ENCODE peak calls at places on chromosome 16, in four cellular contexts. R is stomach, H is pancreas, G is cardiac fibroblast. Q is an unnamed sample.

GRCh38 chr16:85665929-85666328 is 22.8 kb downstream of the GINS2 start:
- DNase-seq in R (no peak), H (peak; percentile 49), G (no peak), Q (no peak)

GRCh38 chr16:56634715-56635440 is 2.4 kb downstream of the MT1M start:
- DNase-seq in R (no peak), H (no peak), G (no peak), Q (no peak)

GRCh38 chr16:30457256-30457655 is 11.6 kb upstream of the SEPHS2 start:
- DNase-seq in R (no peak), H (no peak), G (no peak), Q (no peak)

GRCh38 chr16:6889106-6889505 is 443.5 kb upstream of the RBFOX1 start:
- DNase-seq in R (no peak), H (no peak), G (no peak), Q (no peak)

GRCh38 chr16:52547001-52547833 is at the start of gene TOX3:
- DNase-seq in R (peak; percentile 78), H (peak; percentile 75), G (no peak), Q (no peak)

GRCh38 chr16:56607675-56608042 is 725 bp upstream of the MT2A start:
- DNase-seq in R (no peak), H (no peak), G (no peak), Q (no peak)

GRCh38 chr16:23323224-23324030 is 21.3 kb downstream of the SCNN1B start:
- DNase-seq in R (no peak), H (no peak), G (no peak), Q (no peak)

GRCh38 chr16:80693553-80693952 is 110.8 kb downstream of the CDYL2 start:
- DNase-seq in R (no peak), H (no peak), G (no peak), Q (no peak)

GRCh38 chr16:16857603-16858283 is 478.8 kb downstream of the NPIPA7 start:
- DNase-seq in R (no peak), H (no peak), G (no peak), Q (no peak)

GRCh38 chr16:12157510-12158093 is 181.1 kb downstream of the SNX29 start:
- DNase-seq in R (no peak), H (no peak), G (peak; percentile 48), Q (peak; percentile 51)

GRCh38 chr16:77211880-77212735 is 12.9 kb downstream of the SYCE1L start:
- DNase-seq in R (peak; percentile 47), H (peak; percentile 85), G (peak; percentile 38), Q (no peak)

GRCh38 chr16:10200823-10201571 is 18.8 kb upstream of the GRIN2A start:
- DNase-seq in R (no peak), H (no peak), G (no peak), Q (no peak)

GRCh38 chr16:74756203-74756602 is 18.4 kb downstream of the FA2H start:
- DNase-seq in R (no peak), H (no peak), G (no peak), Q (no peak)

GRCh38 chr16:86248325-86248905 is 261.9 kb upstream of the FOXF1 start:
- DNase-seq in R (no peak), H (no peak), G (no peak), Q (no peak)

GRCh38 chr16:22366371-22366770 is 8.0 kb downstream of the CDR2 start:
- DNase-seq in R (no peak), H (no peak), G (no peak), Q (no peak)

GRCh38 chr16:89761304-89761922 is 40.1 kb downstream of the ZNF276 start:
- DNase-seq in R (no peak), H (no peak), G (no peak), Q (no peak)

GRCh38 chr16:58306327-58306726 is 11.5 kb upstream of the PRSS54 start:
- DNase-seq in R (peak; percentile 56), H (no peak), G (peak; percentile 58), Q (peak; percentile 31)

GRCh38 chr16:74558873-74559272 is 48.0 kb downstream of the GLG1 start:
- DNase-seq in R (no peak), H (no peak), G (no peak), Q (no peak)

GRCh38 chr16:89006036-89006752 is 29.2 kb upstream of the CBFA2T3 start:
- DNase-seq in R (no peak), H (peak; percentile 56), G (no peak), Q (no peak)

GRCh38 chr16:26464576-26465266 is 602.0 kb upstream of the C16orf82 start:
- DNase-seq in R (no peak), H (peak; percentile 15), G (no peak), Q (no peak)

GRCh38 chr16:87816507-87817100 is 50.8 kb upstream of the KLHDC4 start:
- DNase-seq in R (no peak), H (no peak), G (no peak), Q (no peak)

GRCh38 chr16:89318871-89319627 is 101.5 kb downstream of the ZNF778 start:
- DNase-seq in R (no peak), H (peak; percentile 48), G (no peak), Q (no peak)

GRCh38 chr16:11836653-11837244 is 14.6 kb downstream of the RSL1D1 start:
- DNase-seq in R (no peak), H (no peak), G (peak; percentile 51), Q (peak; percentile 60)

GRCh38 chr16:86625821-86626220 is 47.5 kb downstream of the FOXL1 start:
- DNase-seq in R (no peak), H (no peak), G (no peak), Q (no peak)

GRCh38 chr16:17784073-17784472 is 313.3 kb upstream of the XYLT1 start:
- DNase-seq in R (no peak), H (no peak), G (no peak), Q (peak; percentile 52)

GRCh38 chr16:55899857-55900256 is 24.7 kb upstream of the CES5A start:
- DNase-seq in R (no peak), H (no peak), G (no peak), Q (no peak)

GRCh38 chr16:65059421-65059980 is 62.4 kb downstream of the CDH11 start:
- DNase-seq in R (no peak), H (no peak), G (no peak), Q (no peak)

GRCh38 chr16:24553983-24554382 is 14.6 kb downstream of the RBBP6 start:
- DNase-seq in R (no peak), H (no peak), G (no peak), Q (peak; percentile 52)

GRCh38 chr16:89687092-89687940 is 827 bp downstream of the CDK10 start:
- DNase-seq in R (peak; percentile 79), H (peak; percentile 93), G (peak; percentile 34), Q (peak; percentile 22)

GRCh38 chr16:85733839-85734170 is 17.1 kb downstream of the C16orf74 start:
- DNase-seq in R (no peak), H (no peak), G (peak; percentile 32), Q (no peak)

GRCh38 chr16:81902025-81902424 is 109.2 kb downstream of the SDR42E1 start:
- DNase-seq in R (no peak), H (no peak), G (no peak), Q (no peak)

GRCh38 chr16:30533748-30534367 is 800 bp downstream of the ZNF747 start:
- DNase-seq in R (no peak), H (no peak), G (no peak), Q (no peak)

GRCh38 chr16:48366165-48367093 is 18.8 kb downstream of the SIAH1 start:
- DNase-seq in R (peak; percentile 53), H (no peak), G (peak; percentile 95), Q (peak; percentile 97)

GRCh38 chr16:29700253-29700987 is 21.4 kb downstream of the QPRT start:
- DNase-seq in R (peak; percentile 83), H (peak; percentile 81), G (peak; percentile 93), Q (peak; percentile 92)

GRCh38 chr16:80947708-80948615 is 58.7 kb downstream of the CMC2 start:
- DNase-seq in R (no peak), H (no peak), G (peak; percentile 36), Q (peak; percentile 61)

GRCh38 chr16:31200821-31201510 is 1.6 kb downstream of the PYCARD start:
- DNase-seq in R (no peak), H (no peak), G (no peak), Q (no peak)

DNA sequence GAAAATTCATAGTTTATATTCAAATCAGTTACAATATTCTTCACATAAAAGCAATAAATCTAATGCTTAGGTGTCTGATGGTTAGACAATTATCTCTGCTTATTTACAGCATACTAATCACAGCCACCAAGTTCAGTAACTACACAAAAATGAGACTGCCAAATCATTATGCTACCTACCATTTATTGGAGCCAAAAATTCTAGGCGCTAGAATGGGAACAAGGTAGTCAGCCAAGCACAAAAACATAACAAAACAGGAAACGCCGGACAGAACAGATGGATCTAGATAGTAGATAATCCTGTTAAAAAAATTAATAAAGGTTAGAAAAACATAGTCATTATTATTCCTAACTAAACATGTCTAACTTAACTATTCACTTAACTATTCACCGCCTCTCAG is 3.6 kb downstream of the ARL6IP1 start:
- DNase-seq in R (no peak), H (no peak), G (no peak), Q (no peak)
- H3K4me3 ChIP-seq in R (no peak overlapping the region), H (no peak overlapping the region), G (no peak overlapping the region), Q (no peak overlapping the region)

GRCh38 chr16:67174706-67175231 is 4.4 kb downstream of the NOL3 start:
- DNase-seq in R (no peak), H (peak; percentile 86), G (no peak), Q (no peak)
- H3K4me3 ChIP-seq in R (peak overlapping the region; percentile 51), H (peak overlapping the region; percentile 36), G (peak overlapping the region; percentile 53), Q (peak overlapping the region; percentile 55)

GRCh38 chr16:66194866-66195265 is 171.6 kb upstream of the CDH5 start:
- DNase-seq in R (no peak), H (no peak), G (no peak), Q (no peak)
- H3K4me3 ChIP-seq in R (no peak overlapping the region), H (no peak overlapping the region), G (no peak overlapping the region), Q (no peak overlapping the region)

DNA sequence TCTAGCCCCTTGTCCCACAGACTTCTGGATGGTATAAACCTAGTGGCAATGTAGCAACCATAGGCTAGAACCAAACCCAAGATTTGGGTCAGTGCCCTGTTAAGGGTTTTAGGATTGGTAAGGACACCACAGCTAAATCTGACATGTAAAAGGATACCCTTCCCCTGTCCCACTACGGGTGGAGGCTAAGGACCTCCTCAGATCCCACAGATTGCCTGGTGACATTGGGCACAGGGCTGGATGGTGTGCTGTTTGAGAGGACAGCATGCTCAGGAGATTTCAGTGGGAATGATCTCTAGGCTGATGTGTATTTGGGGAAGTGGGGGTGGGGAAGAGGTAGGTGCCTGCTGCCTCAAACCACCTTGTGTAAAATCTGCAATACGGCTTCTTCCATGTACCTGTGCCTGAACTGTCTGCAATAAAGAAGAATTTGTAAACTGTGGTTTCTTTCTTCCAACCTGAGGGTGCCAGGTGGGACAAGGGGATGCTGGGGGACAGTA is 671 bp upstream of the EDC4 start:
- DNase-seq in R (no peak), H (no peak), G (no peak), Q (no peak)
- H3K4me3 ChIP-seq in R (peak overlapping the region; percentile 95), H (peak overlapping the region; percentile 95), G (no peak overlapping the region), Q (no peak overlapping the region)

GRCh38 chr16:28207425-28207824 is 4.3 kb downstream of the XPO6 start:
- DNase-seq in R (no peak), H (no peak), G (no peak), Q (no peak)

GRCh38 chr16:28208824-28209223 is 2.9 kb downstream of the XPO6 start:
- DNase-seq in R (no peak), H (no peak), G (no peak), Q (no peak)

GRCh38 chr16:28205974-28206373 is 5.8 kb downstream of the XPO6 start:
- DNase-seq in R (no peak), H (no peak), G (no peak), Q (no peak)

GRCh38 chr16:28210264-28210663 is 1.5 kb downstream of the XPO6 start:
- DNase-seq in R (no peak), H (no peak), G (no peak), Q (no peak)

GRCh38 chr16:28208131-28208530 is 3.6 kb downstream of the XPO6 start:
- DNase-seq in R (no peak), H (no peak), G (no peak), Q (no peak)
- H3K4me3 ChIP-seq in R (no peak overlapping the region), H (no peak overlapping the region), G (no peak overlapping the region), Q (no peak overlapping the region)

Q was measured in fibroblast of the aortic adventitia.